ENCODE peak calls at places on chromosomes 1 and 21, in four cellular contexts. One of them, this sample, is unnamed.

GRCh38 chr21:34935868-34936267 is 113.2 kb downstream of the RUNX1 start:
- DNase-seq in AG09309: no peak
- DNase-seq in astrocyte of the spinal cord: no peak
- DNase-seq in GM23338: no peak
- DNase-seq in this sample: no peak

GRCh38 chr1:161952603-161953172 is 71.0 kb downstream of the OLFML2B start:
- DNase-seq in astrocyte of the spinal cord: no peak
- DNase-seq in GM23338: no peak
- DNase-seq in AG09309: no peak
- DNase-seq in this sample: no peak

GRCh38 chr1:68111804-68112436 is 61.5 kb upstream of the DIRAS3 start:
- DNase-seq in GM23338: peak; percentile 43
- DNase-seq in astrocyte of the spinal cord: peak; percentile 93
- DNase-seq in AG09309: peak; percentile 75
- DNase-seq in this sample: peak; percentile 90

GRCh38 chr1:226134170-226135058 is 52.1 kb downstream of the ACBD3 start:
- DNase-seq in GM23338: no peak
- DNase-seq in AG09309: no peak
- DNase-seq in astrocyte of the spinal cord: no peak
- DNase-seq in this sample: no peak

GRCh38 chr1:180720753-180721152 is 88.9 kb downstream of the XPR1 start:
- DNase-seq in GM23338: no peak
- DNase-seq in AG09309: no peak
- DNase-seq in astrocyte of the spinal cord: no peak
- DNase-seq in this sample: no peak

GRCh38 chr1:114154146-114154962 is 685 bp upstream of the SYT6 start:
- DNase-seq in GM23338: peak; percentile 87
- DNase-seq in astrocyte of the spinal cord: peak; percentile 23
- DNase-seq in AG09309: no peak
- DNase-seq in this sample: no peak

GRCh38 chr1:115076384-115076906 is 12.9 kb downstream of the TSPAN2 start:
- DNase-seq in astrocyte of the spinal cord: no peak
- DNase-seq in AG09309: no peak
- DNase-seq in GM23338: no peak
- DNase-seq in this sample: no peak

GRCh38 chr1:91091812-91092211 is 70.0 kb upstream of the ZNF644 start:
- DNase-seq in astrocyte of the spinal cord: no peak
- DNase-seq in AG09309: no peak
- DNase-seq in GM23338: no peak
- DNase-seq in this sample: no peak

GRCh38 chr1:175002910-175003517 is 3.3 kb downstream of the CACYBP start:
- DNase-seq in GM23338: no peak
- DNase-seq in astrocyte of the spinal cord: no peak
- DNase-seq in AG09309: no peak
- DNase-seq in this sample: no peak

GRCh38 chr1:58927722-58928085 is 143.9 kb upstream of the JUN start:
- DNase-seq in GM23338: no peak
- DNase-seq in astrocyte of the spinal cord: no peak
- DNase-seq in AG09309: no peak
- DNase-seq in this sample: no peak

GRCh38 chr1:172951728-172952365 is 98.9 kb downstream of the TNFSF18 start:
- DNase-seq in AG09309: peak; percentile 65
- DNase-seq in astrocyte of the spinal cord: no peak
- DNase-seq in GM23338: no peak
- DNase-seq in this sample: no peak

GRCh38 chr1:110070282-110070967 is at the start of gene ALX3:
- DNase-seq in AG09309: no peak
- DNase-seq in GM23338: peak; percentile 72
- DNase-seq in astrocyte of the spinal cord: no peak
- DNase-seq in this sample: no peak

GRCh38 chr21:46097826-46098286 is at the start of gene COL6A2:
- DNase-seq in astrocyte of the spinal cord: peak; percentile 67
- DNase-seq in GM23338: peak; percentile 85
- DNase-seq in AG09309: no peak
- DNase-seq in this sample: no peak

GRCh38 chr1:225881081-225882007 is 836 bp downstream of the TMEM63A start:
- DNase-seq in astrocyte of the spinal cord: peak; percentile 38
- DNase-seq in GM23338: peak; percentile 58
- DNase-seq in AG09309: no peak
- DNase-seq in this sample: no peak

GRCh38 chr1:28578696-28579218 is 13.3 kb upstream of the RAB42 start:
- DNase-seq in GM23338: no peak
- DNase-seq in astrocyte of the spinal cord: no peak
- DNase-seq in AG09309: no peak
- DNase-seq in this sample: no peak

GRCh38 chr1:213381572-213382084 is 330.6 kb downstream of the RPS6KC1 start:
- DNase-seq in astrocyte of the spinal cord: peak; percentile 16
- DNase-seq in AG09309: no peak
- DNase-seq in GM23338: no peak
- DNase-seq in this sample: no peak

GRCh38 chr1:48492392-48492791 is 20.4 kb upstream of the SPATA6 start:
- DNase-seq in astrocyte of the spinal cord: no peak
- DNase-seq in AG09309: no peak
- DNase-seq in GM23338: no peak
- DNase-seq in this sample: no peak

GRCh38 chr1:183987593-183988318 is 49.8 kb downstream of the COLGALT2 start:
- DNase-seq in astrocyte of the spinal cord: no peak
- DNase-seq in AG09309: peak; percentile 37
- DNase-seq in GM23338: no peak
- DNase-seq in this sample: no peak

GRCh38 chr1:111976332-111976731 is 13.1 kb downstream of the KCND3 start:
- DNase-seq in GM23338: no peak
- DNase-seq in astrocyte of the spinal cord: no peak
- DNase-seq in AG09309: no peak
- DNase-seq in this sample: no peak

GRCh38 chr1:59971464-59971911 is 44.9 kb upstream of the CYP2J2 start:
- DNase-seq in astrocyte of the spinal cord: peak; percentile 56
- DNase-seq in AG09309: no peak
- DNase-seq in GM23338: peak; percentile 86
- DNase-seq in this sample: no peak

GRCh38 chr1:26496881-26497280 is 24.6 kb downstream of the HMGN2 start:
- DNase-seq in GM23338: no peak
- DNase-seq in astrocyte of the spinal cord: no peak
- DNase-seq in AG09309: no peak
- DNase-seq in this sample: no peak

GRCh38 chr21:32371913-32372314 is 20.9 kb downstream of the URB1 start:
- DNase-seq in AG09309: peak; percentile 75
- DNase-seq in GM23338: no peak
- DNase-seq in astrocyte of the spinal cord: peak; percentile 83
- DNase-seq in this sample: no peak

GRCh38 chr1:46131093-46131492 is 1.3 kb downstream of the PIK3R3 start:
- DNase-seq in AG09309: no peak
- DNase-seq in GM23338: peak; percentile 7
- DNase-seq in astrocyte of the spinal cord: peak; percentile 43
- DNase-seq in this sample: no peak

GRCh38 chr1:58515794-58516401 is 30.6 kb downstream of the OMA1 start:
- DNase-seq in astrocyte of the spinal cord: peak; percentile 80
- DNase-seq in GM23338: peak; percentile 90
- DNase-seq in AG09309: peak; percentile 59
- DNase-seq in this sample: peak; percentile 67

GRCh38 chr1:33517596-33518250 is 45.3 kb downstream of the ZSCAN20 start:
- DNase-seq in AG09309: no peak
- DNase-seq in GM23338: no peak
- DNase-seq in astrocyte of the spinal cord: no peak
- DNase-seq in this sample: peak; percentile 15

DNA sequence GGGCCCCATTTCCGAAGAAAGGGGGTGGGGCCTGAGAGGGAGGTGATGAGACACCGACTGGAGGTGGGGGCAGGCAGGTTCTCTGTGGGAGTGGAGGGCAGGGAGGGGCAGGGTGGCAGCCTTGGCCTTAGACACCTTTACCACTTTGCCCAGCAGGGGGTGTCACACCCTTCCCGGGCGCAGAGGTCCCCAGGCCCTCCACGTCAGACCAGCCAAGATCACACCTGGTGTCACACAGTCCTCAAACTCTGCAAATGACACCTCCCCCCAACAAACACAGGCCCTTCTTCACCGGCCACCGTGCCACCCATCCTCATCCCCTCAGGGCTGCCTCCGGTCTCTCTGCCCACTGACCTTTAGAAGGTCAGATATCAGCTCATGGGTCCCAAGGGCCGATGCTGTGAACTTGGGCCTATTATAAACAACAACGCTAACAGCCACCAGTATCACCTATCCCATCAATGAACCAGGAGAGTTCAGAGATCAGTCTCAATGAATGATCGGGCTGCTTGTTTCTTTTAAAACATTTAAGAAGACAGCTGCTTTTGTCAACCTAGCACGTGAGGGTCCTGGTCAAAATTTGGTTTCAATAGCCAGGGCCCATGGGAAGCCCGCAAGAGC is 103.9 kb downstream of the CASZ1 start:
- DNase-seq in AG09309: no peak
- DNase-seq in GM23338: no peak
- DNase-seq in astrocyte of the spinal cord: no peak
- DNase-seq in this sample: no peak
- H3K4me3 ChIP-seq in AG09309: no peak overlapping the region
- H3K4me3 ChIP-seq in GM23338: no peak overlapping the region
- H3K4me3 ChIP-seq in astrocyte of the spinal cord: no peak overlapping the region
- H3K4me3 ChIP-seq in this sample: no peak overlapping the region

DNA sequence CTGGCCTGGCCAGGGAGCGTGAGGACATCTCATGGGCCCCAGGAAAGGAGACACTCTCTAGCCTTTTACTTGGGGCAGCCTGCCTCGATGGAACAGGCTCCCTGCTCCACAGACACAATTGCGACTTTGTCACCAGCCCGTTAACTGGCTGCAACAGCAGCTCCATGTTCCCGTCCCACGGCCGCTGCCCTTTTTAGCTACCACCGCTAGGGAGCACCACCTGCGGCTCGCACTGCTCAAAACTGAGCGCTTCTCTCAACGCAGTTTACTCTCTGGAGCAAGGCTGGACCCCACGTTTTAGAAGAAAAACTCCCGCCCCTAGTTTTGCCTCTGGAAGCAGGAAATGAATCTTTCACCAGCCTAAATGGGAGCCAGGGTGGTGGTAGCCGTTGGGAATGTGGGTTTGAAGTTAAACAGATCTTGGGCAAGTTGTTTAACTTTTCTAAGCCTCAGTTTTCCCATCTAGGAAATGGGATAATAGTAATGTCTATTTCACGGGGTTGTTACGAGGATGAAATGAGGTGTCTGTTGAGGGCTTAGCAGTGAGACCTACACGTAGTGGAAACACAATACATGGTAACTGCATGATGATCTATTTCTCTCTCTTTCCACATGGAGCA is 3.5 kb upstream of the LRRC38 start:
- DNase-seq in AG09309: no peak
- DNase-seq in GM23338: peak; percentile 91
- DNase-seq in astrocyte of the spinal cord: no peak
- DNase-seq in this sample: no peak
- TF ChIP-seq CTCF in AG09309: no peak
- TF ChIP-seq CTCF in GM23338: peak; percentile 74
- TF ChIP-seq CTCF in astrocyte of the spinal cord: peak; percentile 21
- TF ChIP-seq CTCF in this sample: peak; percentile 30

GRCh38 chr1:234214911-234215892 is 158.1 kb upstream of the COA6 start:
- DNase-seq in GM23338: peak; percentile 76
- DNase-seq in AG09309: no peak
- DNase-seq in astrocyte of the spinal cord: no peak
- DNase-seq in this sample: no peak
- H3K4me3 ChIP-seq in GM23338: peak overlapping the region; percentile 85
- H3K4me3 ChIP-seq in AG09309: no peak overlapping the region
- H3K4me3 ChIP-seq in astrocyte of the spinal cord: peak overlapping the region; percentile 31
- H3K4me3 ChIP-seq in this sample: no peak overlapping the region

DNA sequence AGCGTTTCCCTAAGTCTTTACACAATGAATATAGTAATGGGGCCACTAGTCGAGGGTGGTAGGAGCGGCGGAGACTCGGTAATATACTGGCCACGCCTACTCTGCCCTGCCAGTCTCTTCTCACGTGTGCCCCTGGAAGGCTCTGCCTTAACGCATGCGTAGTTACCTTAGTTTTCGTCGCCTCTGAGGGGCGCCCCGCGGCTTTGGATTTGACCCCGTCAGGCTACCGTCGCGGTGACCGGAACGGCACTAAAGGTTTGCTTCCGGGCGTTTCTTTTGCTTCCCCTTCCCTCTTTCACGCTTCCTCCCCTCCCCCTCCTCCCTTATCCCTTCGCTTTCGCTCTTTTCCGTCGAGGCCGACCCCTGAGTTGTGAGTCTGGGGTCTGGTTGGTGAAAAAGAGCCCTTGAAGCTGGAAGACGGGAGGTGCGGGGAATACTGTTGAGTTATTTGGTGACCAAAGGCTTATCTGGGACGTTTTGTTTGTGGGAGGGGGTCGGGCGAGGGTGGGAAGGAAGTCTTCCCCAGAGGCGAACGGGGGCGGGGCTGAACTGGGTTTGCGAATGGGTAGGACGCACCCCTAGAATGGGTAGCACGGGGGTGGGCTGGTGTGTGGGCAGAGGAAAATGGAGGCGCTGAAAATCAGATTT is at the start of gene SETDB1:
- DNase-seq in AG09309: peak; percentile 78
- DNase-seq in GM23338: peak; percentile 100
- DNase-seq in astrocyte of the spinal cord: peak; percentile 96
- DNase-seq in this sample: peak; percentile 91
- TF ChIP-seq CTCF in AG09309: no peak
- TF ChIP-seq CTCF in GM23338: peak; percentile 21
- TF ChIP-seq CTCF in astrocyte of the spinal cord: no peak
- TF ChIP-seq CTCF in this sample: no peak

DNA sequence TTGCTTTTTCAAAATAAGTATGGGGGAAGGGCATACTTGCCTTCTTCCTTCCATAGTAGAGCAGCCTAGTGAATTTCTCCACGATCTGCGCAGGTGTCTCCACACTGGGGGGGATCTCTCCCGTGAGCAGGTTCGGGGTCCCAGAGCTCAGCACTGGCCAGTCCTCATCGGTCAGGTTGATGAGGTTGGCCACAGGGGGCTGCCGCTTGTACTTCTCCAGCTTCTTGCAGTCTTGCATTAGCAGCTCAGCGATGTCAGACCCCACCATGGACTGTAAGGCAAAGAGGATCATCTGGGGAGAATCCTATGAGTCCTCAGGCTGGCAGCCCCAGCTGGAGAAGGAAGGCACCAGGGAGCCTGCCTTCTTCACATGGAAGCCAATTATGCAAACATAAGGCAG is 11.8 kb downstream of the SEC16B start:
- DNase-seq in AG09309: no peak
- DNase-seq in astrocyte of the spinal cord: no peak
- DNase-seq in GM23338: no peak
- DNase-seq in this sample: no peak
- H3K4me3 ChIP-seq in AG09309: no peak overlapping the region
- H3K4me3 ChIP-seq in astrocyte of the spinal cord: no peak overlapping the region
- H3K4me3 ChIP-seq in GM23338: no peak overlapping the region
- H3K4me3 ChIP-seq in this sample: no peak overlapping the region

GRCh38 chr1:220544901-220545303 is 17.0 kb downstream of the MARK1 start:
- DNase-seq in GM23338: peak; percentile 67
- DNase-seq in astrocyte of the spinal cord: no peak
- DNase-seq in AG09309: no peak
- DNase-seq in this sample: no peak
- TF ChIP-seq CTCF in GM23338: peak; percentile 73
- TF ChIP-seq CTCF in astrocyte of the spinal cord: no peak
- TF ChIP-seq CTCF in AG09309: peak; percentile 9
- TF ChIP-seq CTCF in this sample: peak; percentile 29

GRCh38 chr1:230865062-230865817 is 3.1 kb downstream of the C1orf198 start:
- DNase-seq in AG09309: no peak
- DNase-seq in astrocyte of the spinal cord: no peak
- DNase-seq in GM23338: no peak
- DNase-seq in this sample: no peak
- H3K4me3 ChIP-seq in AG09309: peak overlapping the region; percentile 67
- H3K4me3 ChIP-seq in astrocyte of the spinal cord: no peak overlapping the region
- H3K4me3 ChIP-seq in GM23338: no peak overlapping the region
- H3K4me3 ChIP-seq in this sample: peak overlapping the region; percentile 66